ENCODE peak calls at places on chromosome 9, in five cellular contexts. M is CD4-positive, alpha-beta T cell; X is OCI-LY7; W is stimulated activated CD4-positive, alpha-beta T cell treated with anti-CD3 and anti-CD28 coated beads, Interleukin-2, amount 100 ng/mL, for 48 hours; S is heart left ventricle. K is an unnamed sample.

GRCh38 chr9:136277746-136278145 is 26.1 kb downstream of the CCDC187 start:
- DNase-seq in M (no peak), S (no peak), W (no peak), X (no peak), K (no peak)

GRCh38 chr9:123234853-123235252 is 33.5 kb downstream of the STRBP start:
- DNase-seq in X (peak), W (no peak), M (no peak), S (no peak), K (no peak)

GRCh38 chr9:88726803-88727202 is 191.8 kb downstream of the NXNL2 start:
- DNase-seq in M (no peak), S (no peak), W (no peak), X (no peak), K (no peak)

GRCh38 chr9:92506184-92506857 is 24.0 kb upstream of the ASPN start:
- DNase-seq in X (no peak), S (peak), M (no peak), W (no peak), K (no peak)

GRCh38 chr9:121698627-121699270 is 47.3 kb downstream of the DAB2IP start:
- DNase-seq in S (no peak), X (peak), M (no peak), W (no peak), K (peak)

GRCh38 chr9:92613268-92614122 is 56.4 kb downstream of the IPPK start:
- DNase-seq in X (no peak), S (no peak), M (no peak), W (no peak), K (no peak)

GRCh38 chr9:89020754-89021153 is 29.5 kb downstream of the S1PR3 start:
- DNase-seq in X (no peak), W (no peak), M (no peak), S (no peak), K (no peak)

GRCh38 chr9:108443741-108444140 is 412.0 kb downstream of the ACTL7B start:
- DNase-seq in S (no peak), M (no peak), W (no peak), X (no peak), K (no peak)

GRCh38 chr9:69785757-69786156 is 25.9 kb upstream of the PTAR1 start:
- DNase-seq in X (no peak), M (no peak), S (no peak), W (no peak), K (no peak)

GRCh38 chr9:132486706-132487350 is 76.8 kb downstream of the CFAP77 start:
- DNase-seq in S (no peak), X (no peak), W (peak), M (peak), K (no peak)

GRCh38 chr9:134969401-134969800 is 51.7 kb upstream of the FCN1 start:
- DNase-seq in S (no peak), M (no peak), X (no peak), W (no peak), K (no peak)

GRCh38 chr9:101705135-101705661 is 33.2 kb downstream of the GRIN3A start:
- DNase-seq in S (peak), X (no peak), M (peak), W (peak), K (peak)

GRCh38 chr9:93077367-93077766 is 18.6 kb upstream of the CARD19 start:
- DNase-seq in M (no peak), X (no peak), W (no peak), S (no peak), K (no peak)

GRCh38 chr9:122986010-122986409 is 45.2 kb downstream of the RABGAP1 start:
- DNase-seq in X (no peak), M (no peak), S (no peak), W (no peak), K (no peak)

GRCh38 chr9:134492721-134493470 is 148.7 kb upstream of the COL5A1 start:
- DNase-seq in S (no peak), X (no peak), M (no peak), W (no peak), K (no peak)

GRCh38 chr9:15622596-15622995 is 69.8 kb downstream of the CCDC171 start:
- DNase-seq in X (peak), S (no peak), M (no peak), W (no peak), K (no peak)

GRCh38 chr9:132238026-132238972 is 76.4 kb downstream of the NTNG2 start:
- DNase-seq in X (no peak), W (no peak), M (no peak), S (no peak), K (no peak)

GRCh38 chr9:69753830-69754229 is 6.0 kb downstream of the PTAR1 start:
- DNase-seq in W (no peak), X (no peak), S (no peak), M (no peak), K (no peak)